ENCODE peak calls at places on chromosomes 2 and 18, in five cellular contexts. D is kidney; S is heart right ventricle; F is effector memory CD4-positive, alpha-beta T cell; C is A549. X is an unnamed sample.

GRCh38 chr2:231926761-231927565 is 767 bp upstream of the NPPC start:
- DNase-seq in F (no peak), D (peak; percentile 71), S (no peak), C (no peak), X (no peak)

GRCh38 chr2:128424806-128425205 is 106.1 kb upstream of the HS6ST1 start:
- DNase-seq in S (no peak), D (peak; percentile 64), F (no peak), C (no peak), X (no peak)

GRCh38 chr2:233079953-233080835 is 20.1 kb downstream of the INPP5D start:
- DNase-seq in F (no peak), C (no peak), S (no peak), D (peak; percentile 49), X (no peak)

GRCh38 chr2:218071218-218071937 is 2.3 kb downstream of the RUFY4 start:
- DNase-seq in C (no peak), F (no peak), D (no peak), S (no peak), X (no peak)

GRCh38 chr2:226131299-226131784 is 668.3 kb downstream of the IRS1 start:
- DNase-seq in D (no peak), S (peak; percentile 24), F (no peak), C (no peak), X (no peak)

GRCh38 chr2:62478093-62478580 is 27.9 kb downstream of the TMEM17 start:
- DNase-seq in S (no peak), D (no peak), F (no peak), C (no peak), X (no peak)

GRCh38 chr2:111200333-111200879 is 79.7 kb downstream of the BCL2L11 start:
- DNase-seq in C (no peak), D (no peak), F (no peak), S (no peak), X (no peak)

GRCh38 chr2:111069722-111070121 is 51.0 kb upstream of the BCL2L11 start:
- DNase-seq in S (no peak), F (no peak), D (no peak), C (no peak), X (no peak)

GRCh38 chr18:24470022-24470618 is 9.7 kb downstream of the HRH4 start:
- DNase-seq in F (no peak), S (no peak), D (no peak), C (no peak), X (no peak)

GRCh38 chr2:238963164-238963969 is 115.5 kb downstream of the TWIST2 start:
- DNase-seq in C (no peak), S (no peak), F (no peak), D (no peak), X (no peak)

GRCh38 chr18:21203842-21204241 is 38.2 kb upstream of the GREB1L start:
- DNase-seq in S (no peak), F (no peak), D (no peak), C (no peak), X (no peak)

GRCh38 chr2:239313251-239313650 is 87.6 kb downstream of the HDAC4 start:
- DNase-seq in F (no peak), S (peak; percentile 4), D (no peak), C (no peak), X (no peak)

DNA sequence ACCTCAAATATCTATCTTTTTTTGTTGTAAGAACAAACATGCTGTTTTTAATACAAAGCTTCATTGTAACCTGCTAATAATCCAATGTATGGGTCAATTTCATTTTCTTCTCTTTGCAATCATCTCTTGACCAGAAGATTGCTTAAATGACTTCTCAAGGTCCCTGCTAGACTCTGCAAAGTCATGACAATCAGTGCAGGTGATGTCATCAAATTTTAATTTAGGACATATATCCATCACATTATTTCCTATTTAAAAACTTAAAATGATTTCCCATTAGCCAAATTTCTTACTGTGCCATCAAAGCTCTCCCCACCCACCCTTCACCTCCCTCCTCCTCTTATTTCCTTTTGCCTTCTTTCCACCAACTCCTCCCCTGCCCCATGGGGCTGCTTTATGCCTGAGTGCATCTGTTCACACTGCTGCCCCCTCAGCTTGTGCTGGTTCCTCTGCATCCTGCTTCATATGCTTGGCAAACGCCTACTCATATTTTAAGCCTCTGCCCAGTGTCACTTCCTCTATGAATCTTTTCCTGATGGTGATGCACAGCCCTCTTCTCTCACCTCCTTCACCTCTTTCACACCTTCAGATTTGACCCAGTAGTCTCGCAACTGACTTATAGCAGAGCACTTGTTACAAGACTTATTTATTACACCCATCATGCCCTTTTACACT is 20.3 kb downstream of the PLEK start:
- DNase-seq in C (no peak), S (no peak), D (no peak), F (no peak), X (no peak)
- H3K4me1 ChIP-seq in C (no peaks in the 10 kb centered on the region), S (peaks cover 11% of the 10 kb centered on the region), D (no peaks in the 10 kb centered on the region), F (peaks cover 14% of the 10 kb centered on the region), X (peaks cover 36% of the 10 kb centered on the region)

GRCh38 chr2:94979406-94980375 is 45.8 kb upstream of the MAL start:
- DNase-seq in C (no peak), S (no peak), D (no peak), F (no peak), X (no peak)
- H3K9me3 ChIP-seq in C (no peaks in the 10 kb centered on the region), S (no peaks in the 10 kb centered on the region), D (no peaks in the 10 kb centered on the region), F (no peaks in the 10 kb centered on the region), X (no peaks in the 10 kb centered on the region)

GRCh38 chr2:69978157-69978904 is 16.9 kb upstream of the ASPRV1 start:
- DNase-seq in S (no peak), C (no peak), F (no peak), D (no peak), X (no peak)

GRCh38 chr2:69975136-69975852 is 13.9 kb upstream of the ASPRV1 start:
- DNase-seq in D (no peak), C (no peak), S (no peak), F (no peak), X (no peak)

GRCh38 chr2:69975853-69976462 is 14.5 kb upstream of the ASPRV1 start:
- DNase-seq in F (no peak), S (no peak), C (no peak), D (peak; percentile 53), X (no peak)

GRCh38 chr2:69979902-69980301 is 18.5 kb upstream of the ASPRV1 start:
- DNase-seq in F (no peak), S (no peak), D (no peak), C (no peak), X (no peak)

GRCh38 chr2:69977208-69977607 is 15.8 kb upstream of the ASPRV1 start:
- DNase-seq in S (no peak), C (no peak), F (no peak), D (no peak), X (no peak)
- H3K4me1 ChIP-seq in S (no peaks in the 10 kb centered on the region), C (peaks cover 7% of the 10 kb centered on the region), F (no peaks in the 10 kb centered on the region), D (no peaks in the 10 kb centered on the region), X (peaks cover 12% of the 10 kb centered on the region)

DNA sequence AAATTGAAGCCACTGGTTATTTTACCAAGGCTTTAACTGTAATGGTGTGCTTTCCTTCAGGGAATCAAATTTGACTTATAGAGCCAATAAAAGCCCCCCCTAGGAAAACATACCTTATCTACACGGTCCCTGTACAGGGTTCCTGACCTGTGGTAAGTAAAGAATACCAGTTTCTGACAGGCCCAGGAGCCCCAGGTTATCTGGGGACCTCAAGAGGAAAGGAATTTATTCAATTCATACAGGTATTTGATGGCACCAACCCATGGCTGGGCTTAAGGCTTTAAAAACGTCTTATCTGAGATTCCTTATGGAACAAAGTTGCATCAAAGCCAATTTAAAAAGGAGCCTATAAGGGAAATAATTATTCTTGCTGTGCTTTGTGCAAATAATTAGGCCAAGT is 7.0 kb upstream of the RPIA start:
- DNase-seq in C (no peak), F (no peak), D (no peak), S (no peak), X (no peak)
- H3K9me3 ChIP-seq in C (peaks cover 42% of the 10 kb centered on the region), F (no peaks in the 10 kb centered on the region), D (peaks cover 7% of the 10 kb centered on the region), S (no peaks in the 10 kb centered on the region), X (peaks cover 8% of the 10 kb centered on the region)

GRCh38 chr18:55551227-55551626 is 36.8 kb downstream of the TCF4 start:
- DNase-seq in S (no peak), F (no peak), D (no peak), C (no peak), X (no peak)
- H3K4me1 ChIP-seq in S (peaks cover 33% of the 10 kb centered on the region), F (no peaks in the 10 kb centered on the region), D (no peaks in the 10 kb centered on the region), C (no peaks in the 10 kb centered on the region), X (no peaks in the 10 kb centered on the region)

GRCh38 chr2:4900242-4900641 is 791.9 kb upstream of the SOX11 start:
- DNase-seq in F (no peak), C (no peak), D (no peak), S (no peak), X (no peak)
- H3K9me3 ChIP-seq in F (no peaks in the 10 kb centered on the region), C (peaks cover 3% of the 10 kb centered on the region), D (no peaks in the 10 kb centered on the region), S (no peaks in the 10 kb centered on the region), X (peaks cover 9% of the 10 kb centered on the region)

GRCh38 chr2:157443795-157444642 is at the start of gene CYTIP:
- DNase-seq in F (peak; percentile 40), S (peak; percentile 20), D (no peak), C (no peak), X (peak; percentile 36)
- H3K4me1 ChIP-seq in F (peaks cover 34% of the 10 kb centered on the region), S (peaks cover 10% of the 10 kb centered on the region), D (peaks cover 9% of the 10 kb centered on the region), C (no peaks in the 10 kb centered on the region), X (peaks cover 50% of the 10 kb centered on the region)

DNA sequence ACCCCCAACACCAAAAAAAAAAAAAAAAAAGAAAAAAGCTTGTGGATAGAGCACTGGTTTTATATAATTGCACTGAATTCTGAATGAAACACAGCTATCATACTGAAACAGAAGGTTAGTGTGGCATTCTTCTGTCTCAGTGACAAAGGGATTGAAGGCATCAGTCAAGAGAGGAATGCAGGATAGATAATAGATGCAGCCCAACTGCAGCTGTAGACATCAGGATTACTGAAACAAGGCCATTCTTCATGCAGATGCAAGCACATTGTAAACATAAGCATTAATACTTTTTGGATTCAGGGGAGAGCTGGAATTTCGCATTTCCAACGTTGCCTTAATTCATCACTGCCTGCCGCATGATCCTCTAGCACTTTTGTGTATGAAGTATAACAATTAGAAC is 897.4 kb upstream of the KLHL29 start:
- DNase-seq in S (no peak), C (no peak), D (no peak), F (no peak), X (no peak)
- H3K9me3 ChIP-seq in S (no peaks in the 10 kb centered on the region), C (no peaks in the 10 kb centered on the region), D (no peaks in the 10 kb centered on the region), F (no peaks in the 10 kb centered on the region), X (no peaks in the 10 kb centered on the region)